ENCODE peak calls at places on chromosomes 3 and 15, in four cellular contexts. J, P, G and I are unnamed samples.

GRCh38 chr3:38640661-38641441 is 8.6 kb downstream of the SCN5A start:
- DNase-seq in G (no peak), J (no peak), P (no peak), I (no peak)

GRCh38 chr15:81160312-81161214 is 26.5 kb downstream of the CFAP161 start:
- DNase-seq in G (peak), P (no peak), J (peak), I (no peak)

GRCh38 chr3:39013289-39013688 is 38.5 kb downstream of the SCN11A start:
- DNase-seq in J (no peak), G (no peak), P (no peak), I (no peak)

GRCh38 chr3:123287051-123287961 is 85.6 kb downstream of the SEC22A start:
- DNase-seq in G (no peak), J (no peak), P (no peak), I (no peak)

GRCh38 chr15:67915374-67916050 is 75.7 kb upstream of the RNU6-1 start:
- DNase-seq in P (peak), G (peak), J (no peak), I (peak)

GRCh38 chr15:92621972-92622533 is 33.5 kb downstream of the FAM174B start:
- DNase-seq in G (no peak), J (no peak), P (no peak), I (no peak)

GRCh38 chr3:125123455-125123854 is 67.7 kb upstream of the HEG1 start:
- DNase-seq in G (no peak), P (no peak), J (no peak), I (no peak)

GRCh38 chr3:197432407-197433127 is 123.2 kb downstream of the BDH1 start:
- DNase-seq in G (no peak), J (no peak), P (no peak), I (peak)

GRCh38 chr3:177609613-177610012 is 412.3 kb upstream of the TBL1XR1 start:
- DNase-seq in P (no peak), G (no peak), J (no peak), I (no peak)

GRCh38 chr15:52094811-52095584 is 17.6 kb downstream of the BCL2L10 start:
- DNase-seq in G (no peak), J (no peak), P (no peak), I (no peak)

GRCh38 chr3:78823859-78824258 is 943.9 kb downstream of the ROBO1 start:
- DNase-seq in G (no peak), J (no peak), P (peak), I (no peak)

GRCh38 chr3:150077581-150078247 is 107.0 kb upstream of the PFN2 start:
- DNase-seq in J (no peak), G (no peak), P (no peak), I (no peak)
- H3K27ac ChIP-seq in J (no peak), G (no peak), P (no peak), I (no peak)

DNA sequence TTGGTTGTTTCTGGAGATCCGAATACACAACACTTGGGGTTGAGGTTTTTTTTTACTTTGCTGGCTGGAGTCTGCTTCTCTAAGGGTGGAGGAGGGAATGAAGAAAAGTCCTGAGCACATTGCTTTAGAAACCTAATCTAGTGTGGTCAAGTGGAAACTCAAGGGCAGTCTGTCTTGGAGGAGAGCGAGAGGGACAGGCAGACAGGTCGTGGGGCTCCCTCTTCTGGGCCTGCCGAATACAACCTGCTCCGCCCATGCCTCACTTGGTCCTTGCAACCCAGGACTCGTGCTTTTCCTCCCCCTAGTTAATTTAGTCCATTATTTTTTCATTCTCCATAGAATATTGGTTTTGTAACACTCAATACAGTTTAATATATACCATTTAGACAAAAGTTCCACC is 176.7 kb upstream of the LYSMD4 start:
- DNase-seq in J (no peak), P (peak), G (no peak), I (no peak)
- TF ChIP-seq CTCF in J (no peak), P (peak), G (no peak), I (no peak)

GRCh38 chr3:190004656-190005055 is 116.0 kb downstream of the P3H2 start:
- DNase-seq in P (no peak), J (no peak), G (no peak), I (no peak)
- TF ChIP-seq EP300 in P (no peak), J (no peak), G (no peak), I (no peak)

DNA sequence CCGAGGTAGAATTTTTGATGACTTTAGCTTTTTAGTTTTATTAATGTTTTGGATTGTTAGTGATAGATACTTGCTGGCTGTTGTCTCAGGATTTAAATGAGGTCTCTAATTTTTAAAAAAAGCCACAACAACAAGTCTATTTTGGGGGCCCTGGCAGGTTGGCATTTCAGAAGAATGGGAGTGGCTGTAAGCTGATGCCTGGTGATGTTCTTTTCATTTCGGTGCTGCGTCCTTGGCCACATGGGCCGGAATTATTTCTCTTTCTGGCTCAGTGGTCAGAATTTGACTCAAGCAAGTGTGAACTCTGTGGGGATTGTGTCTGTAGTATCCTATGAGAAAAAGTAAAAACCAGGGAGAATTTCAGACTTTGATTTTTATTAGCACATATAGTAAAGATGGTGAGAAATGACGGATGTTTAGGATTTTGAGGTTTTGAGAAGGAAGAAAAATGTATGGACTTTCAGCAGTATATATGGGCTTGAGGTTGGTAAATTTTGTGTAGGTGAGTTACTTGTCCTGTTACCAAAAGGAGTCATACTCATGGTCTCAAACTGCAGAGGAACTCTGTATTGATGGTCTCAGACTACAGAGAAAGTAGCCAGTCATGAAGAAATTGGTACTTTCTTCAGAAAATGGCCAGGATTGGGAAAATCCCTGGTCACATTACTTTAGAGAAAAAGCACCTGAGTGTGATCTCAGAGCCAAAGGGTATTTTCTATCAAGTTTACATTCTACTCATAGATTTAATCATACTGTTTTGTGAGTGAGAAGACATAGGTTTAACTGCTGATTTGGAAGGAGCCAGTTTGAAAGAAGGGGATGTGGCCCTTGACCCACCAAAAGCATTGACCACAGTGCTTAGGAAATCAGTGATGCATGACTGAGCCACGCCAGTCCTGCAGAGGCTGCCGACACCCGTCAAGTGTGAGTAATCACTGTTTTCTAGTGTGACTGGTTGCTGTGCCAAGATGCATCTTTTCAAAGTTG is 203.3 kb downstream of the AKAP13 start:
- DNase-seq in J (no peak), P (peak), G (peak), I (peak)
- H3K27ac ChIP-seq in J (peak), P (peak), G (peak), I (peak)

GRCh38 chr3:182139627-182140357 is 428.1 kb downstream of the SOX2 start:
- DNase-seq in J (no peak), G (no peak), P (no peak), I (no peak)
- TF ChIP-seq CTCF in J (no peak), G (no peak), P (no peak), I (no peak)